ENCODE peak calls at places on chromosomes 1 and 21, in four cellular contexts. One of them, this sample, is unnamed. For H3K9me3, the result is how much of the 10 kb centered on the place peaks cover.

GRCh38 chr1:115056395-115056798 is 26.8 kb downstream of the TSHB start:
- DNase-seq in PC-3: no peak
- DNase-seq in lung: no peak
- DNase-seq in heart right ventricle: no peak
- DNase-seq in this sample: no peak

GRCh38 chr1:31460027-31460426 is 47.0 kb downstream of the SERINC2 start:
- DNase-seq in PC-3: peak
- DNase-seq in lung: no peak
- DNase-seq in heart right ventricle: no peak
- DNase-seq in this sample: no peak

GRCh38 chr1:1510912-1511532 is 940 bp upstream of the ATAD3A start:
- DNase-seq in PC-3: peak
- DNase-seq in lung: peak
- DNase-seq in heart right ventricle: no peak
- DNase-seq in this sample: no peak

GRCh38 chr1:166174108-166174507 is 7.3 kb upstream of the FAM78B start:
- DNase-seq in PC-3: peak
- DNase-seq in lung: no peak
- DNase-seq in heart right ventricle: peak
- DNase-seq in this sample: no peak

GRCh38 chr1:98920441-98921110 is 84.1 kb downstream of the PLPPR5 start:
- DNase-seq in PC-3: peak
- DNase-seq in lung: no peak
- DNase-seq in heart right ventricle: no peak
- DNase-seq in this sample: no peak

GRCh38 chr1:3482590-3482899 is 28.1 kb downstream of the ARHGEF16 start:
- DNase-seq in PC-3: no peak
- DNase-seq in lung: no peak
- DNase-seq in heart right ventricle: no peak
- DNase-seq in this sample: no peak

GRCh38 chr1:48493970-48494769 is 22.2 kb upstream of the SPATA6 start:
- DNase-seq in PC-3: peak
- DNase-seq in lung: no peak
- DNase-seq in heart right ventricle: no peak
- DNase-seq in this sample: no peak

GRCh38 chr1:15584489-15585363 is at the start of gene AGMAT:
- DNase-seq in PC-3: peak
- DNase-seq in lung: no peak
- DNase-seq in heart right ventricle: peak
- DNase-seq in this sample: peak

GRCh38 chr1:61334718-61335589 is 252.6 kb downstream of the NFIA start:
- DNase-seq in PC-3: no peak
- DNase-seq in lung: peak
- DNase-seq in heart right ventricle: peak
- DNase-seq in this sample: no peak

GRCh38 chr1:65509912-65510680 is 89.6 kb downstream of the LEPR start:
- DNase-seq in PC-3: no peak
- DNase-seq in lung: no peak
- DNase-seq in heart right ventricle: no peak
- DNase-seq in this sample: no peak

GRCh38 chr21:29267666-29268065 is 31.1 kb upstream of the BACH1 start:
- DNase-seq in PC-3: no peak
- DNase-seq in lung: no peak
- DNase-seq in heart right ventricle: no peak
- DNase-seq in this sample: no peak

GRCh38 chr1:243267346-243268283 is 11.8 kb downstream of the SDCCAG8 start:
- DNase-seq in PC-3: peak
- DNase-seq in lung: peak
- DNase-seq in heart right ventricle: no peak
- DNase-seq in this sample: no peak

GRCh38 chr1:28591708-28592313 is at the start of gene RAB42:
- DNase-seq in PC-3: no peak
- DNase-seq in lung: peak
- DNase-seq in heart right ventricle: peak
- DNase-seq in this sample: no peak

GRCh38 chr1:209433649-209434031 is 149.9 kb upstream of the CAMK1G start:
- DNase-seq in PC-3: peak
- DNase-seq in lung: no peak
- DNase-seq in heart right ventricle: no peak
- DNase-seq in this sample: no peak

GRCh38 chr1:42973799-42974198 is 15.1 kb upstream of the SLC2A1 start:
- DNase-seq in PC-3: no peak
- DNase-seq in lung: no peak
- DNase-seq in heart right ventricle: no peak
- DNase-seq in this sample: no peak

GRCh38 chr1:68230901-68231626 is 1.3 kb downstream of the WLS start:
- DNase-seq in PC-3: peak
- DNase-seq in lung: peak
- DNase-seq in heart right ventricle: peak
- DNase-seq in this sample: no peak

GRCh38 chr1:211870156-211870555 is 39.6 kb upstream of the LPGAT1 start:
- DNase-seq in PC-3: no peak
- DNase-seq in lung: no peak
- DNase-seq in heart right ventricle: no peak
- DNase-seq in this sample: no peak

GRCh38 chr1:171141336-171142051 is 43.6 kb upstream of the FMO2 start:
- DNase-seq in PC-3: no peak
- DNase-seq in lung: peak
- DNase-seq in heart right ventricle: peak
- DNase-seq in this sample: no peak

GRCh38 chr1:221166559-221167318 is 287.5 kb downstream of the HLX start:
- DNase-seq in PC-3: no peak
- DNase-seq in lung: no peak
- DNase-seq in heart right ventricle: no peak
- DNase-seq in this sample: no peak

GRCh38 chr1:57026942-57027341 is 61.1 kb upstream of the C8B start:
- DNase-seq in PC-3: no peak
- DNase-seq in lung: no peak
- DNase-seq in heart right ventricle: no peak
- DNase-seq in this sample: no peak
- H3K9me3 ChIP-seq in PC-3: under half
- H3K9me3 ChIP-seq in lung: under half
- H3K9me3 ChIP-seq in heart right ventricle: under half
- H3K9me3 ChIP-seq in this sample: under half

GRCh38 chr1:164638506-164639202 is 79.7 kb downstream of the PBX1 start:
- DNase-seq in PC-3: no peak
- DNase-seq in lung: no peak
- DNase-seq in heart right ventricle: no peak
- DNase-seq in this sample: no peak

GRCh38 chr1:164637461-164638375 is 78.7 kb downstream of the PBX1 start:
- DNase-seq in PC-3: peak
- DNase-seq in lung: no peak
- DNase-seq in heart right ventricle: peak
- DNase-seq in this sample: no peak

GRCh38 chr1:164641353-164641730 is 82.4 kb downstream of the PBX1 start:
- DNase-seq in PC-3: no peak
- DNase-seq in lung: no peak
- DNase-seq in heart right ventricle: no peak
- DNase-seq in this sample: no peak

GRCh38 chr1:164644268-164644667 is 85.3 kb downstream of the PBX1 start:
- DNase-seq in PC-3: no peak
- DNase-seq in lung: no peak
- DNase-seq in heart right ventricle: no peak
- DNase-seq in this sample: no peak

DNA sequence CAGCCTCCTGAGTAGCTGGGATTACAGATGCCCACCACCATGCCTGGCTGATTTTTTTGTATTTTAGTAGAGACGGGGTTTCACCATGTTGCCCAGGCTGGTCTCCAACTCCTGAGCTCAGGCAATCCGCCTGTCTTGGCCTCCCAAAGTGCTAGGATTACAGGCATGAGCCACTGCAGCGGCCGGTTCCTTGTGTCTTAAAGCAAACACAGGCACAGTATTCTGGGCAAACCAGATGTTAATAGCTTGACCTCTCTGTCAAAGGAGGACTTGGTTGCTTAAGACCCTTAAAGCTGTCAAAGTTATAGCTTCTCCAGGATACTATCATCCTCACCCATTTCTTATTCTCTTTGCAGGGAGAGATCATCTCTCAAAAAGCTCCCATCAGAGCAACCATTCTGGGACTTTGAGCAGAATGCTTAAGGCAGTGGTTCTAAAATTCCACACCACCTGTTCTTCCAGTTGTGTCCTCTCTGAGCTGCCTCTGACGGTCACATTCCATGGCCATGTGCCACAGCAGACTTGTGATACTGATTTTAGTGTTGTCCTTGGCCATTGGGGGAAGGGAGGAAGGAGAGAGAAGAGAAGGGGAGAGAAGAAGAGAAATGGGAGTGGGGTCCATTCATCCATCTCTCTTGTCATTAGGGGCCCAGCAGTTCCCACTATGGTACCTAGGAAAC is 81.8 kb downstream of the PBX1 start:
- DNase-seq in PC-3: peak
- DNase-seq in lung: no peak
- DNase-seq in heart right ventricle: peak
- DNase-seq in this sample: no peak
- H3K9me3 ChIP-seq in PC-3: under half
- H3K9me3 ChIP-seq in lung: under half
- H3K9me3 ChIP-seq in heart right ventricle: under half
- H3K9me3 ChIP-seq in this sample: under half

GRCh38 chr1:244576259-244576892 is 76.5 kb upstream of the DESI2 start:
- DNase-seq in PC-3: peak
- DNase-seq in lung: no peak
- DNase-seq in heart right ventricle: no peak
- DNase-seq in this sample: no peak
- H3K9me3 ChIP-seq in PC-3: half or more
- H3K9me3 ChIP-seq in lung: under half
- H3K9me3 ChIP-seq in heart right ventricle: under half
- H3K9me3 ChIP-seq in this sample: under half

GRCh38 chr1:5616366-5617178 is 375.7 kb downstream of the NPHP4 start:
- DNase-seq in PC-3: no peak
- DNase-seq in lung: no peak
- DNase-seq in heart right ventricle: no peak
- DNase-seq in this sample: no peak
- H3K9me3 ChIP-seq in PC-3: under half
- H3K9me3 ChIP-seq in lung: under half
- H3K9me3 ChIP-seq in heart right ventricle: under half
- H3K9me3 ChIP-seq in this sample: under half

This sample was measured in naive thymus-derived CD4-positive, alpha-beta T cell.